ENCODE peak calls at places on chromosomes 5 and 9, in eight cellular contexts. K, Z, G, D, X, C, F and Y are unnamed samples.

GRCh38 chr9:93555370-93555769 is 21.0 kb upstream of the PHF2 start:
- DNase-seq in D (no peak), X (no peak), Z (no peak), G (no peak), K (no peak), C (no peak), F (no peak), Y (no peak)

GRCh38 chr5:164504141-164504772 is 998.8 kb downstream of the MAT2B start:
- DNase-seq in X (peak), D (peak), F (no peak), Z (peak), C (no peak), G (peak), K (peak), Y (peak)

GRCh38 chr9:113410207-113411158 is at the start of the genes C9orf43 and POLE3:
- DNase-seq in X (peak), F (peak), G (peak), C (peak), K (peak), Z (peak), D (peak), Y (peak)

GRCh38 chr9:137828527-137829259 is 48.9 kb upstream of the CACNA1B start:
- DNase-seq in C (no peak), D (peak), Z (peak), X (no peak), K (no peak), F (no peak), G (no peak), Y (no peak)

GRCh38 chr9:124707667-124708066 is 63.4 kb downstream of the NR6A1 start:
- DNase-seq in X (peak), F (no peak), K (no peak), C (no peak), D (no peak), G (no peak), Z (no peak), Y (no peak)

GRCh38 chr5:1011226-1011631 is 2.6 kb downstream of the NKD2 start:
- DNase-seq in X (no peak), C (no peak), D (no peak), Z (peak), K (no peak), G (no peak), F (no peak), Y (peak)

GRCh38 chr5:171342362-171343111 is 33.5 kb downstream of the TLX3 start:
- DNase-seq in C (no peak), X (peak), Z (peak), D (peak), G (peak), K (peak), F (no peak), Y (peak)

GRCh38 chr5:77266291-77266690 is 55.8 kb downstream of the PDE8B start:
- DNase-seq in D (no peak), X (no peak), K (peak), G (no peak), C (no peak), Z (no peak), F (no peak), Y (no peak)

GRCh38 chr5:157266286-157267007 is 524 bp downstream of the CYFIP2 start:
- DNase-seq in F (peak), Z (peak), K (no peak), C (no peak), D (no peak), G (no peak), X (no peak), Y (peak)

GRCh38 chr5:154603978-154604679 is 126.1 kb upstream of the HAND1 start:
- DNase-seq in C (no peak), G (no peak), D (peak), X (no peak), K (no peak), Z (peak), F (no peak), Y (peak)

GRCh38 chr5:54217826-54218503 is 92.4 kb downstream of the ARL15 start:
- DNase-seq in F (peak), Z (peak), X (peak), C (no peak), K (peak), G (peak), D (peak), Y (peak)

GRCh38 chr5:133278318-133278717 is 226.5 kb downstream of the HSPA4 start:
- DNase-seq in D (no peak), K (no peak), G (no peak), F (no peak), Z (no peak), X (no peak), C (no peak), Y (no peak)

GRCh38 chr5:369151-369939 is 47.8 kb downstream of the AHRR start:
- DNase-seq in K (peak), Z (no peak), G (no peak), C (no peak), F (no peak), X (no peak), D (no peak), Y (no peak)

GRCh38 chr5:172637122-172637580 is 3.9 kb upstream of the NEURL1B start:
- DNase-seq in X (peak), G (no peak), F (no peak), C (no peak), Z (no peak), K (no peak), D (no peak), Y (no peak)

GRCh38 chr5:16108418-16108817 is 71.2 kb downstream of the MARCHF11 start:
- DNase-seq in G (no peak), Z (no peak), C (no peak), X (no peak), K (no peak), F (no peak), D (no peak), Y (no peak)

GRCh38 chr5:79936644-79937216 is 54.3 kb downstream of the MTX3 start:
- DNase-seq in C (no peak), K (no peak), X (peak), G (no peak), F (no peak), D (no peak), Z (no peak), Y (no peak)

GRCh38 chr9:131727795-131728545 is 11.9 kb downstream of the RAPGEF1 start:
- DNase-seq in F (no peak), D (no peak), C (no peak), G (no peak), Z (no peak), X (peak), K (no peak), Y (no peak)

GRCh38 chr9:97766092-97766491 is 69.0 kb upstream of the XPA start:
- DNase-seq in Z (no peak), G (no peak), X (peak), C (no peak), K (peak), D (peak), F (no peak), Y (no peak)

GRCh38 chr5:158935215-158935614 is 164.5 kb downstream of the EBF1 start:
- DNase-seq in G (no peak), X (no peak), K (no peak), D (no peak), Z (no peak), C (no peak), F (no peak), Y (no peak)

GRCh38 chr5:139415221-139415861 is 11.5 kb upstream of the SPATA24 start:
- DNase-seq in X (peak), K (no peak), G (no peak), C (no peak), F (no peak), Z (no peak), D (no peak), Y (no peak)

GRCh38 chr9:120323125-120323524 is 256.8 kb downstream of the CDK5RAP2 start:
- DNase-seq in C (no peak), Z (no peak), G (no peak), F (no peak), K (no peak), X (no peak), D (no peak), Y (no peak)

GRCh38 chr9:123434619-123435240 is 78.7 kb downstream of the CRB2 start:
- DNase-seq in G (no peak), F (no peak), X (no peak), K (no peak), Z (no peak), C (no peak), D (no peak), Y (peak)

GRCh38 chr9:116476002-116476401 is 211.1 kb upstream of the TRIM32 start:
- DNase-seq in F (no peak), C (no peak), D (no peak), G (no peak), Z (no peak), X (no peak), K (no peak), Y (no peak)

DNA sequence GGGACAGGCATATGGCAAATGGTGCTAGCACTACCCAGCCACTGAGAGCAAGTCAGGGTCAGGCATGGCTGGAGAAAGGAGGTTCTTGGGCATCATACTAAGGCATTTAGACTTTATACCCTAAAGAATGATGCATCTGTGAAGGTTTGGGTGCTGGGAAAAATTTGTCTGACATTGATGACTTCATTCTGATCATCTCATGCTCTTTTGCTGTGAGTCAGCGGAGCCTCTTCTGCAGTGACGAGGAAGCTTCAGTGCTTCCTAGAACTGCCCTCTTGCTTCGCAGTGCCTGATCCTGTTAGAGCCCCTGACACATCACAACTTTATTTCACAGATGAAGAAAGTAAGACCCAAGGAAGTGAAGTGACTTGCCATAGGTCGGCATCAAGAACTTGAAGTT is 266.6 kb upstream of the GAS1 start:
- DNase-seq in F (no peak), X (peak), C (no peak), Z (no peak), D (no peak), G (no peak), K (no peak), Y (no peak)
- TF ChIP-seq CTCF in F (no peak), X (no peak), C (no peak), Z (no peak), D (no peak), G (no peak), K (no peak), Y (no peak)

DNA sequence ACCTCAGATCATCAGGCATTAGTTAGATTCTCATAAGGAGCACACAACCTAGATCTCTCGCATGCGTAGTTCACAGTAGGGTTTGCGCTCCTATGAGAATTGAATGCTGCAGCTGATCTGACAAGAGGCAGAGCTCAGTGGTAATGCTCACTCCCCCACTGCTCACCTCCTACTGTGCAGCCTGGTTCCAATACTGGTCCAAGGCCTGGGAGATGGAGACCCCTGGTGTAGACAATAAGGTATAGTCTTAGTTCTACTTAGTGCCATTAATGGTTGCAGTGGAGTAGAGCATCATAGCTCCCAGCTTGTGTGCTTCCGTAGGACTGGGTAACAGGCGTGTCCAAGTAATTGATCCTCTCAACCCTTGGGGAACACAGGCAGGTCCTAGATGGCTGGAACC is 70.4 kb upstream of the ANKRD55 start:
- DNase-seq in X (no peak), D (no peak), C (no peak), Z (no peak), K (no peak), F (no peak), G (no peak), Y (no peak)
- TF ChIP-seq CTCF in X (no peak), D (peak), C (no peak), Z (no peak), K (no peak), F (no peak), G (no peak), Y (no peak)

GRCh38 chr5:151058301-151058700 is 22.5 kb downstream of the TNIP1 start:
- DNase-seq in F (no peak), Z (no peak), G (no peak), K (no peak), X (no peak), D (no peak), C (no peak), Y (no peak)
- TF ChIP-seq CTCF in F (no peak), Z (no peak), G (no peak), K (peak), X (no peak), D (peak), C (no peak), Y (peak)

DNA sequence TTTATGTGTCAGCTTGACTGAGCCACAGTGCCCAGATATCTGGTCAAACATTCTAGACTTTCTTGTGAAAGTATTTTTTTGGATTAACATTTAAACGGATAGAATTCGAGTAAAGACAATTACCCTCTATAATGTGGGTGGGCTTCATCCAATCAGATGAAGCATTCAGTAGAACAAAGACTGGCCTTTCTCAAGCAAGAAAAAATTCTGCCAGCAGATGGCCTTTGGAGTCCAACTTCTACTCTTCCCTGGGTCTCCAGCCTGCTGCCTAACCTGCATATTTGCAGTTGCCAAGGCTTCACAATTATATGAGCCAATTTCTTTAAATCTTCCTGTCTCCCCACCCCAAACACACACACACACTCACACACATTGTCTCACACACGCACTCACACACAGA is 86.4 kb downstream of the MED10 start:
- DNase-seq in G (no peak), X (peak), Z (peak), D (peak), K (no peak), F (no peak), C (no peak), Y (no peak)
- TF ChIP-seq CTCF in G (no peak), X (peak), Z (peak), D (peak), K (peak), F (no peak), C (no peak), Y (no peak)